ENCODE peak calls at places on chromosome 22, in nine cellular contexts. One of them, this sample, is unnamed.
A peak's percentile ranks its signal among the peaks of the same experiment; 100 is the strongest.

GRCh38 chr22:46148885-46149492 is 1.3 kb upstream of the PPARA start:
- DNase-seq in smooth muscle cell of the brain vasculature: no peak
- DNase-seq in IMR-90: no peak
- DNase-seq in CD8-positive, alpha-beta T cell: peak; percentile 42
- DNase-seq in caudate nucleus: no peak
- DNase-seq in skeletal muscle cell: no peak
- DNase-seq in amygdala: no peak
- DNase-seq in HFF-Myc: no peak
- DNase-seq in memory B cell: no peak
- DNase-seq in this sample: no peak

GRCh38 chr22:48872271-48873260 is 955.1 kb downstream of the BRD1 start:
- DNase-seq in amygdala: no peak
- DNase-seq in smooth muscle cell of the brain vasculature: no peak
- DNase-seq in IMR-90: no peak
- DNase-seq in memory B cell: no peak
- DNase-seq in CD8-positive, alpha-beta T cell: no peak
- DNase-seq in skeletal muscle cell: no peak
- DNase-seq in HFF-Myc: no peak
- DNase-seq in caudate nucleus: no peak
- DNase-seq in this sample: no peak

GRCh38 chr22:41367680-41368542 is 13.8 kb upstream of the TEF start:
- DNase-seq in amygdala: no peak
- DNase-seq in caudate nucleus: peak; percentile 79
- DNase-seq in CD8-positive, alpha-beta T cell: no peak
- DNase-seq in IMR-90: peak; percentile 22
- DNase-seq in memory B cell: no peak
- DNase-seq in HFF-Myc: no peak
- DNase-seq in smooth muscle cell of the brain vasculature: no peak
- DNase-seq in skeletal muscle cell: no peak
- DNase-seq in this sample: no peak

GRCh38 chr22:49997221-49997599 is 15.4 kb downstream of the IL17REL start:
- DNase-seq in memory B cell: no peak
- DNase-seq in smooth muscle cell of the brain vasculature: no peak
- DNase-seq in amygdala: no peak
- DNase-seq in skeletal muscle cell: no peak
- DNase-seq in CD8-positive, alpha-beta T cell: no peak
- DNase-seq in HFF-Myc: no peak
- DNase-seq in caudate nucleus: no peak
- DNase-seq in IMR-90: no peak
- DNase-seq in this sample: no peak

GRCh38 chr22:34102633-34103032 is 182.4 kb upstream of the LARGE1 start:
- DNase-seq in HFF-Myc: no peak
- DNase-seq in skeletal muscle cell: no peak
- DNase-seq in memory B cell: no peak
- DNase-seq in amygdala: no peak
- DNase-seq in IMR-90: no peak
- DNase-seq in CD8-positive, alpha-beta T cell: no peak
- DNase-seq in smooth muscle cell of the brain vasculature: no peak
- DNase-seq in caudate nucleus: no peak
- DNase-seq in this sample: no peak

GRCh38 chr22:17576475-17576874 is 13.2 kb downstream of the SLC25A18 start:
- DNase-seq in caudate nucleus: no peak
- DNase-seq in IMR-90: peak; percentile 65
- DNase-seq in smooth muscle cell of the brain vasculature: no peak
- DNase-seq in memory B cell: no peak
- DNase-seq in skeletal muscle cell: peak; percentile 54
- DNase-seq in CD8-positive, alpha-beta T cell: no peak
- DNase-seq in HFF-Myc: peak; percentile 74
- DNase-seq in amygdala: no peak
- DNase-seq in this sample: no peak

GRCh38 chr22:38866399-38867123 is 5.5 kb downstream of the CBX6 start:
- DNase-seq in skeletal muscle cell: no peak
- DNase-seq in smooth muscle cell of the brain vasculature: no peak
- DNase-seq in amygdala: no peak
- DNase-seq in HFF-Myc: no peak
- DNase-seq in IMR-90: no peak
- DNase-seq in memory B cell: no peak
- DNase-seq in CD8-positive, alpha-beta T cell: no peak
- DNase-seq in caudate nucleus: no peak
- DNase-seq in this sample: no peak

GRCh38 chr22:23591203-23591791 is 11.2 kb upstream of the IGLL1 start:
- DNase-seq in skeletal muscle cell: peak; percentile 4
- DNase-seq in CD8-positive, alpha-beta T cell: peak; percentile 62
- DNase-seq in caudate nucleus: peak; percentile 0
- DNase-seq in memory B cell: peak; percentile 62
- DNase-seq in HFF-Myc: no peak
- DNase-seq in amygdala: no peak
- DNase-seq in smooth muscle cell of the brain vasculature: peak; percentile 12
- DNase-seq in IMR-90: peak; percentile 54
- DNase-seq in this sample: peak; percentile 56

GRCh38 chr22:25569983-25570382 is 5.5 kb downstream of the GRK3 start:
- DNase-seq in smooth muscle cell of the brain vasculature: no peak
- DNase-seq in HFF-Myc: no peak
- DNase-seq in caudate nucleus: no peak
- DNase-seq in skeletal muscle cell: no peak
- DNase-seq in IMR-90: no peak
- DNase-seq in CD8-positive, alpha-beta T cell: no peak
- DNase-seq in memory B cell: no peak
- DNase-seq in amygdala: no peak
- DNase-seq in this sample: no peak

GRCh38 chr22:47357086-47357485 is 594.6 kb downstream of the TBC1D22A start:
- DNase-seq in caudate nucleus: no peak
- DNase-seq in skeletal muscle cell: no peak
- DNase-seq in memory B cell: no peak
- DNase-seq in HFF-Myc: no peak
- DNase-seq in IMR-90: no peak
- DNase-seq in smooth muscle cell of the brain vasculature: no peak
- DNase-seq in CD8-positive, alpha-beta T cell: no peak
- DNase-seq in amygdala: no peak
- DNase-seq in this sample: no peak

GRCh38 chr22:39212721-39213376 is 31.9 kb downstream of the PDGFB start:
- DNase-seq in HFF-Myc: no peak
- DNase-seq in amygdala: no peak
- DNase-seq in CD8-positive, alpha-beta T cell: no peak
- DNase-seq in smooth muscle cell of the brain vasculature: no peak
- DNase-seq in skeletal muscle cell: no peak
- DNase-seq in IMR-90: no peak
- DNase-seq in caudate nucleus: no peak
- DNase-seq in memory B cell: no peak
- DNase-seq in this sample: no peak

GRCh38 chr22:49260681-49261580 is 566.7 kb downstream of the BRD1 start:
- DNase-seq in amygdala: no peak
- DNase-seq in memory B cell: no peak
- DNase-seq in IMR-90: no peak
- DNase-seq in smooth muscle cell of the brain vasculature: no peak
- DNase-seq in HFF-Myc: no peak
- DNase-seq in skeletal muscle cell: no peak
- DNase-seq in CD8-positive, alpha-beta T cell: no peak
- DNase-seq in caudate nucleus: no peak
- DNase-seq in this sample: no peak

GRCh38 chr22:49724893-49725489 is 102.7 kb downstream of the BRD1 start:
- DNase-seq in memory B cell: peak; percentile 23
- DNase-seq in skeletal muscle cell: no peak
- DNase-seq in HFF-Myc: no peak
- DNase-seq in CD8-positive, alpha-beta T cell: peak; percentile 57
- DNase-seq in caudate nucleus: peak; percentile 12
- DNase-seq in IMR-90: peak; percentile 20
- DNase-seq in smooth muscle cell of the brain vasculature: no peak
- DNase-seq in amygdala: peak; percentile 20
- DNase-seq in this sample: peak; percentile 37

GRCh38 chr22:50269573-50270301 is 443 bp downstream of the MAPK11 start:
- DNase-seq in memory B cell: no peak
- DNase-seq in HFF-Myc: no peak
- DNase-seq in smooth muscle cell of the brain vasculature: no peak
- DNase-seq in amygdala: no peak
- DNase-seq in IMR-90: peak; percentile 31
- DNase-seq in skeletal muscle cell: no peak
- DNase-seq in caudate nucleus: no peak
- DNase-seq in CD8-positive, alpha-beta T cell: no peak
- DNase-seq in this sample: peak; percentile 52

GRCh38 chr22:20203142-20204099 is 52.6 kb upstream of the CCDC188 start:
- DNase-seq in CD8-positive, alpha-beta T cell: no peak
- DNase-seq in skeletal muscle cell: no peak
- DNase-seq in caudate nucleus: peak; percentile 77
- DNase-seq in HFF-Myc: peak; percentile 29
- DNase-seq in IMR-90: peak; percentile 1
- DNase-seq in amygdala: no peak
- DNase-seq in smooth muscle cell of the brain vasculature: no peak
- DNase-seq in memory B cell: no peak
- DNase-seq in this sample: no peak

GRCh38 chr22:46072981-46073682 is 77.2 kb upstream of the PPARA start:
- DNase-seq in IMR-90: no peak
- DNase-seq in skeletal muscle cell: no peak
- DNase-seq in HFF-Myc: no peak
- DNase-seq in CD8-positive, alpha-beta T cell: no peak
- DNase-seq in amygdala: no peak
- DNase-seq in smooth muscle cell of the brain vasculature: no peak
- DNase-seq in memory B cell: no peak
- DNase-seq in caudate nucleus: no peak
- DNase-seq in this sample: no peak

GRCh38 chr22:28983788-28984441 is 77.7 kb downstream of the C22orf31 start:
- DNase-seq in IMR-90: no peak
- DNase-seq in CD8-positive, alpha-beta T cell: no peak
- DNase-seq in smooth muscle cell of the brain vasculature: no peak
- DNase-seq in skeletal muscle cell: no peak
- DNase-seq in HFF-Myc: no peak
- DNase-seq in memory B cell: no peak
- DNase-seq in amygdala: no peak
- DNase-seq in caudate nucleus: no peak
- DNase-seq in this sample: no peak

GRCh38 chr22:38433871-38434270 is 21.1 kb downstream of the KCNJ4 start:
- DNase-seq in IMR-90: no peak
- DNase-seq in caudate nucleus: no peak
- DNase-seq in CD8-positive, alpha-beta T cell: no peak
- DNase-seq in HFF-Myc: no peak
- DNase-seq in memory B cell: no peak
- DNase-seq in amygdala: no peak
- DNase-seq in skeletal muscle cell: no peak
- DNase-seq in smooth muscle cell of the brain vasculature: no peak
- DNase-seq in this sample: no peak

GRCh38 chr22:18110194-18110943 is at the start of gene TUBA8:
- DNase-seq in skeletal muscle cell: no peak
- DNase-seq in HFF-Myc: no peak
- DNase-seq in smooth muscle cell of the brain vasculature: no peak
- DNase-seq in amygdala: no peak
- DNase-seq in IMR-90: peak; percentile 16
- DNase-seq in memory B cell: no peak
- DNase-seq in CD8-positive, alpha-beta T cell: no peak
- DNase-seq in caudate nucleus: peak; percentile 66
- DNase-seq in this sample: no peak

GRCh38 chr22:29218758-29219408 is 13.2 kb downstream of the EMID1 start:
- DNase-seq in smooth muscle cell of the brain vasculature: no peak
- DNase-seq in CD8-positive, alpha-beta T cell: no peak
- DNase-seq in memory B cell: no peak
- DNase-seq in skeletal muscle cell: no peak
- DNase-seq in IMR-90: no peak
- DNase-seq in caudate nucleus: no peak
- DNase-seq in HFF-Myc: no peak
- DNase-seq in amygdala: no peak
- DNase-seq in this sample: no peak

GRCh38 chr22:28002181-28002700 is 83.2 kb upstream of the PITPNB start:
- DNase-seq in IMR-90: no peak
- DNase-seq in HFF-Myc: no peak
- DNase-seq in amygdala: no peak
- DNase-seq in skeletal muscle cell: no peak
- DNase-seq in caudate nucleus: no peak
- DNase-seq in CD8-positive, alpha-beta T cell: no peak
- DNase-seq in smooth muscle cell of the brain vasculature: no peak
- DNase-seq in memory B cell: no peak
- DNase-seq in this sample: no peak

GRCh38 chr22:25069426-25069757 is 116.9 kb downstream of the KIAA1671 start:
- DNase-seq in smooth muscle cell of the brain vasculature: no peak
- DNase-seq in memory B cell: no peak
- DNase-seq in skeletal muscle cell: no peak
- DNase-seq in CD8-positive, alpha-beta T cell: no peak
- DNase-seq in IMR-90: no peak
- DNase-seq in amygdala: no peak
- DNase-seq in caudate nucleus: no peak
- DNase-seq in HFF-Myc: no peak
- DNase-seq in this sample: no peak

GRCh38 chr22:44894321-44894720 is 115.5 kb downstream of the PHF21B start:
- DNase-seq in amygdala: no peak
- DNase-seq in memory B cell: no peak
- DNase-seq in IMR-90: no peak
- DNase-seq in smooth muscle cell of the brain vasculature: no peak
- DNase-seq in CD8-positive, alpha-beta T cell: no peak
- DNase-seq in caudate nucleus: no peak
- DNase-seq in skeletal muscle cell: no peak
- DNase-seq in HFF-Myc: no peak
- DNase-seq in this sample: no peak

GRCh38 chr22:45101828-45102227 is 61.9 kb upstream of the NUP50 start:
- DNase-seq in CD8-positive, alpha-beta T cell: peak; percentile 43
- DNase-seq in IMR-90: peak; percentile 72
- DNase-seq in skeletal muscle cell: no peak
- DNase-seq in memory B cell: no peak
- DNase-seq in caudate nucleus: no peak
- DNase-seq in smooth muscle cell of the brain vasculature: no peak
- DNase-seq in amygdala: no peak
- DNase-seq in HFF-Myc: peak; percentile 57
- DNase-seq in this sample: no peak

GRCh38 chr22:27312567-27313507 is 488.7 kb downstream of the MN1 start:
- DNase-seq in HFF-Myc: no peak
- DNase-seq in caudate nucleus: no peak
- DNase-seq in CD8-positive, alpha-beta T cell: no peak
- DNase-seq in skeletal muscle cell: no peak
- DNase-seq in memory B cell: no peak
- DNase-seq in smooth muscle cell of the brain vasculature: no peak
- DNase-seq in IMR-90: no peak
- DNase-seq in amygdala: no peak
- DNase-seq in this sample: no peak

GRCh38 chr22:46578824-46579561 is 41.2 kb upstream of the GRAMD4 start:
- DNase-seq in caudate nucleus: no peak
- DNase-seq in memory B cell: no peak
- DNase-seq in HFF-Myc: no peak
- DNase-seq in amygdala: no peak
- DNase-seq in IMR-90: peak; percentile 40
- DNase-seq in CD8-positive, alpha-beta T cell: no peak
- DNase-seq in smooth muscle cell of the brain vasculature: no peak
- DNase-seq in skeletal muscle cell: no peak
- DNase-seq in this sample: no peak

GRCh38 chr22:47452184-47452583 is 689.7 kb downstream of the TBC1D22A start:
- DNase-seq in skeletal muscle cell: no peak
- DNase-seq in amygdala: no peak
- DNase-seq in caudate nucleus: no peak
- DNase-seq in memory B cell: no peak
- DNase-seq in IMR-90: no peak
- DNase-seq in HFF-Myc: no peak
- DNase-seq in CD8-positive, alpha-beta T cell: no peak
- DNase-seq in smooth muscle cell of the brain vasculature: no peak
- DNase-seq in this sample: no peak

GRCh38 chr22:23402275-23403151 is 177.6 kb downstream of the IGLL1 start:
- DNase-seq in IMR-90: peak; percentile 19
- DNase-seq in caudate nucleus: peak; percentile 44
- DNase-seq in amygdala: no peak
- DNase-seq in smooth muscle cell of the brain vasculature: no peak
- DNase-seq in HFF-Myc: no peak
- DNase-seq in memory B cell: peak; percentile 68
- DNase-seq in CD8-positive, alpha-beta T cell: peak; percentile 52
- DNase-seq in skeletal muscle cell: no peak
- DNase-seq in this sample: peak; percentile 55

GRCh38 chr22:25174156-25174887 is 25.3 kb upstream of the CRYBB3 start:
- DNase-seq in memory B cell: no peak
- DNase-seq in amygdala: no peak
- DNase-seq in smooth muscle cell of the brain vasculature: no peak
- DNase-seq in HFF-Myc: no peak
- DNase-seq in CD8-positive, alpha-beta T cell: no peak
- DNase-seq in caudate nucleus: no peak
- DNase-seq in IMR-90: no peak
- DNase-seq in skeletal muscle cell: no peak
- DNase-seq in this sample: no peak

GRCh38 chr22:38310518-38311330 is 6.5 kb downstream of the CSNK1E start:
- DNase-seq in CD8-positive, alpha-beta T cell: no peak
- DNase-seq in HFF-Myc: no peak
- DNase-seq in IMR-90: no peak
- DNase-seq in memory B cell: no peak
- DNase-seq in caudate nucleus: peak; percentile 21
- DNase-seq in smooth muscle cell of the brain vasculature: no peak
- DNase-seq in amygdala: no peak
- DNase-seq in skeletal muscle cell: no peak
- DNase-seq in this sample: peak; percentile 32

GRCh38 chr22:42277988-42278776 is 7.7 kb upstream of the TCF20 start:
- DNase-seq in caudate nucleus: peak; percentile 74
- DNase-seq in HFF-Myc: no peak
- DNase-seq in smooth muscle cell of the brain vasculature: no peak
- DNase-seq in amygdala: no peak
- DNase-seq in memory B cell: no peak
- DNase-seq in CD8-positive, alpha-beta T cell: no peak
- DNase-seq in IMR-90: no peak
- DNase-seq in skeletal muscle cell: no peak
- DNase-seq in this sample: no peak